ENCODE peak calls at places on chromosomes 2 and 18, in nine cellular contexts. E is GM23338; O is psoas muscle; C is upper lobe of right lung; K is SW 1271; M is stimulated activated CD8-positive, alpha-beta memory T cell treated with anti-CD3 and anti-CD28 coated beads, Interleukin-15, amount 100 ng/mL, for 1 hour; I is activated naive CD4-positive, alpha-beta T cell; G is NCI-H226; R is NCI-H460. L is an unnamed sample.

GRCh38 chr18:42882146-42882545 is 233.3 kb downstream of the RIT2 start:
- DNase-seq in O (no peak), G (no peak), M (no peak), E (no peak), K (no peak), C (no peak), R (no peak), I (no peak), L (no peak)

GRCh38 chr18:24553886-24554285 is 93.4 kb downstream of the HRH4 start:
- DNase-seq in O (no peak), G (no peak), I (no peak), K (no peak), M (no peak), R (no peak), C (no peak), E (no peak), L (no peak)

GRCh38 chr2:28403388-28403956 is 10.8 kb downstream of the FOSL2 start:
- DNase-seq in K (no peak), M (no peak), C (no peak), R (no peak), E (no peak), O (no peak), I (no peak), G (no peak), L (no peak)

GRCh38 chr18:51236225-51236624 is 38.7 kb upstream of the MEX3C start:
- DNase-seq in M (no peak), O (no peak), E (no peak), I (no peak), R (peak; percentile 53), C (no peak), G (peak; percentile 88), K (no peak), L (peak; percentile 4)

GRCh38 chr2:216710531-216711282 is 15.4 kb upstream of the IGFBP5 start:
- DNase-seq in I (no peak), R (no peak), K (no peak), O (peak; percentile 78), M (no peak), G (no peak), C (no peak), E (no peak), L (no peak)

GRCh38 chr2:196902828-196903227 is 23.7 kb downstream of the PGAP1 start:
- DNase-seq in M (no peak), E (no peak), G (peak; percentile 14), K (no peak), R (no peak), I (no peak), C (no peak), O (no peak), L (no peak)

GRCh38 chr2:63814114-63814513 is 27.6 kb upstream of the UGP2 start:
- DNase-seq in I (no peak), K (no peak), E (no peak), G (peak; percentile 6), M (no peak), C (no peak), R (no peak), O (no peak), L (peak; percentile 1)

GRCh38 chr2:230939691-230940475 is 14.8 kb upstream of the GPR55 start:
- DNase-seq in O (no peak), R (no peak), C (no peak), I (no peak), E (no peak), M (no peak), G (no peak), K (no peak), L (no peak)

GRCh38 chr18:40875101-40875500 is 1079.9 kb upstream of the PIK3C3 start:
- DNase-seq in G (no peak), E (no peak), K (no peak), R (no peak), M (no peak), O (no peak), I (no peak), C (no peak), L (no peak)

GRCh38 chr2:219782999-219783398 is 155.6 kb downstream of the SLC4A3 start:
- DNase-seq in I (no peak), O (no peak), M (no peak), G (no peak), R (no peak), K (no peak), E (no peak), C (no peak), L (no peak)

GRCh38 chr18:54390838-54391237 is 33.1 kb downstream of the C18orf54 start:
- DNase-seq in G (no peak), C (no peak), I (no peak), R (no peak), K (no peak), O (no peak), E (no peak), M (no peak), L (peak; percentile 4)

GRCh38 chr18:59267511-59268126 is 5.6 kb downstream of the RAX start:
- DNase-seq in C (no peak), R (no peak), M (no peak), E (peak; percentile 75), O (no peak), G (no peak), K (no peak), I (no peak), L (no peak)

GRCh38 chr18:44733069-44733753 is 52.5 kb downstream of the SETBP1 start:
- DNase-seq in R (peak; percentile 11), E (no peak), I (no peak), O (no peak), G (peak; percentile 51), K (no peak), C (no peak), M (no peak), L (no peak)

GRCh38 chr2:26847663-26848335 is at the start of gene DPYSL5:
- DNase-seq in K (peak; percentile 45), C (no peak), O (no peak), I (no peak), R (no peak), E (peak; percentile 94), M (no peak), G (no peak), L (no peak)

GRCh38 chr2:47737191-47737975 is 45.6 kb upstream of the MSH6 start:
- DNase-seq in I (no peak), M (no peak), G (no peak), E (no peak), R (no peak), O (no peak), C (no peak), K (no peak), L (no peak)

GRCh38 chr2:46942143-46942526 is 26.5 kb upstream of the MCFD2 start:
- DNase-seq in I (peak; percentile 18), G (no peak), O (peak; percentile 54), M (peak; percentile 38), R (no peak), K (no peak), C (peak; percentile 81), E (no peak), L (peak; percentile 29)

GRCh38 chr2:96739051-96739632 is 722 bp downstream of the LMAN2L start:
- DNase-seq in R (no peak), O (no peak), I (no peak), M (no peak), K (no peak), G (no peak), C (no peak), E (no peak), L (no peak)

GRCh38 chr18:50573679-50574078 is 13.8 kb downstream of the MAPK4 start:
- DNase-seq in K (no peak), M (no peak), E (peak; percentile 43), O (no peak), I (no peak), R (no peak), G (no peak), C (no peak), L (no peak)

GRCh38 chr18:43312891-43313290 is 35.6 kb upstream of the SYT4 start:
- DNase-seq in O (no peak), K (no peak), C (no peak), I (no peak), M (no peak), R (no peak), G (peak; percentile 28), E (no peak), L (no peak)

GRCh38 chr2:42942990-42943493 is 150.7 kb upstream of the HAAO start:
- DNase-seq in R (no peak), M (no peak), K (no peak), C (no peak), I (no peak), G (no peak), E (no peak), O (no peak), L (no peak)

GRCh38 chr2:48914477-48915077 is 159.1 kb upstream of the LHCGR start:
- DNase-seq in M (no peak), E (no peak), C (no peak), O (no peak), I (no peak), K (no peak), R (no peak), G (no peak), L (no peak)